ENCODE peak calls at places on chromosomes 13 and 19, in nine cellular contexts. B is GM23248; G is NCI-H1092; Y is neural crest cell; Q is DMS153; H is stimulated activated CD8-positive, alpha-beta memory T cell treated with anti-CD3 and anti-CD28 coated beads, Interleukin-4, amount 100 ng/mL, for 24 hours; F is CD4-positive, alpha-beta memory T cell; N is bronchial epithelial cell; Z is iris pigment epithelial cell. J is an unnamed sample.

GRCh38 chr19:45179063-45179847 is 671 bp downstream of the BLOC1S3 start:
- DNase-seq in B (peak; percentile 81), G (no peak), Y (no peak), Q (no peak), H (no peak), F (peak; percentile 56), N (no peak), Z (peak; percentile 41), J (peak; percentile 34)

GRCh38 chr19:30865481-30865880 is 483.8 kb downstream of the TSHZ3 start:
- DNase-seq in B (no peak), G (no peak), Y (no peak), Q (no peak), H (no peak), F (no peak), N (no peak), Z (no peak), J (no peak)

GRCh38 chr19:10086032-10086903 is at the start of gene SHFL:
- DNase-seq in B (peak; percentile 83), G (peak; percentile 31), Y (no peak), Q (no peak), H (peak; percentile 67), F (peak; percentile 82), N (peak; percentile 33), Z (peak; percentile 65), J (peak; percentile 81)

GRCh38 chr19:57465680-57466381 is 8.9 kb upstream of the VN1R1 start:
- DNase-seq in B (peak; percentile 65), G (no peak), Y (no peak), Q (no peak), H (no peak), F (peak; percentile 19), N (peak; percentile 45), Z (peak; percentile 3), J (no peak)

GRCh38 chr13:113596321-113597200 is 12.0 kb downstream of the TFDP1 start:
- DNase-seq in B (no peak), G (no peak), Y (no peak), Q (no peak), H (no peak), F (no peak), N (no peak), Z (no peak), J (no peak)

GRCh38 chr19:2574971-2575630 is 99.2 kb downstream of the GADD45B start:
- DNase-seq in B (no peak), G (no peak), Y (no peak), Q (no peak), H (no peak), F (no peak), N (no peak), Z (no peak), J (no peak)

GRCh38 chr13:48078251-48078656 is 16.6 kb downstream of the MED4 start:
- DNase-seq in B (peak; percentile 13), G (no peak), Y (no peak), Q (no peak), H (no peak), F (peak; percentile 18), N (peak; percentile 26), Z (no peak), J (no peak)

GRCh38 chr19:48351341-48351752 is 12.4 kb downstream of the TMEM143 start:
- DNase-seq in B (peak; percentile 63), G (no peak), Y (peak; percentile 85), Q (no peak), H (peak; percentile 72), F (peak; percentile 69), N (peak; percentile 27), Z (peak; percentile 56), J (peak; percentile 66)

GRCh38 chr19:16337809-16338469 is 13.3 kb downstream of the KLF2 start:
- DNase-seq in B (peak; percentile 33), G (no peak), Y (no peak), Q (no peak), H (no peak), F (no peak), N (no peak), Z (no peak), J (no peak)

GRCh38 chr13:98795220-98795619 is 42.7 kb upstream of the SLC15A1 start:
- DNase-seq in B (no peak), G (no peak), Y (no peak), Q (no peak), H (no peak), F (no peak), N (no peak), Z (no peak), J (no peak)

GRCh38 chr19:35247526-35248309 is 1.1 kb upstream of the LSR start:
- DNase-seq in B (no peak), G (no peak), Y (no peak), Q (peak; percentile 93), H (no peak), F (peak; percentile 53), N (peak; percentile 75), Z (no peak), J (no peak)

GRCh38 chr19:6997679-6998445 is 23.4 kb downstream of the MBD3L2B start:
- DNase-seq in B (peak; percentile 57), G (no peak), Y (no peak), Q (no peak), H (no peak), F (no peak), N (peak; percentile 35), Z (peak; percentile 45), J (no peak)

GRCh38 chr13:59537500-59537899 is 626.2 kb downstream of the DIAPH3 start:
- DNase-seq in B (no peak), G (no peak), Y (no peak), Q (no peak), H (no peak), F (no peak), N (no peak), Z (no peak), J (no peak)

GRCh38 chr19:3099347-3100145 is 5.4 kb downstream of the GNA11 start:
- DNase-seq in B (no peak), G (no peak), Y (no peak), Q (no peak), H (no peak), F (no peak), N (no peak), Z (no peak), J (no peak)

GRCh38 chr13:91273675-91274074 is 73.8 kb upstream of the MIR17HG start:
- DNase-seq in B (no peak), G (no peak), Y (no peak), Q (no peak), H (no peak), F (no peak), N (no peak), Z (no peak), J (no peak)

GRCh38 chr19:15378529-15379082 is 981 bp downstream of the AKAP8 start:
- DNase-seq in B (peak; percentile 82), G (no peak), Y (peak; percentile 22), Q (no peak), H (peak; percentile 36), F (peak; percentile 49), N (peak; percentile 37), Z (peak; percentile 67), J (peak; percentile 26)

GRCh38 chr19:32924200-32924599 is 47.6 kb downstream of the CEP89 start:
- DNase-seq in B (peak; percentile 27), G (no peak), Y (no peak), Q (peak; percentile 35), H (no peak), F (no peak), N (no peak), Z (peak; percentile 29), J (no peak)

GRCh38 chr13:70107125-70107497 is 515 bp upstream of the ATXN8OS start:
- DNase-seq in B (no peak), G (peak; percentile 36), Y (no peak), Q (no peak), H (no peak), F (no peak), N (no peak), Z (no peak), J (no peak)

GRCh38 chr13:50131998-50132936 is 117.0 kb downstream of the KCNRG start:
- DNase-seq in B (no peak), G (no peak), Y (no peak), Q (no peak), H (no peak), F (peak; percentile 40), N (no peak), Z (no peak), J (no peak)

GRCh38 chr19:17511724-17512573 is 500 bp downstream of the PGLS start:
- DNase-seq in B (peak; percentile 82), G (peak; percentile 49), Y (peak; percentile 65), Q (peak; percentile 75), H (peak; percentile 76), F (peak; percentile 88), N (peak; percentile 49), Z (peak; percentile 84), J (peak; percentile 69)

GRCh38 chr13:66965146-66965545 is 265.0 kb downstream of the PCDH9 start:
- DNase-seq in B (no peak), G (no peak), Y (no peak), Q (no peak), H (no peak), F (no peak), N (no peak), Z (no peak), J (no peak)

GRCh38 chr19:28051047-28051446 is 1161.9 kb downstream of the UQCRFS1 start:
- DNase-seq in B (no peak), G (no peak), Y (no peak), Q (no peak), H (no peak), F (no peak), N (no peak), Z (no peak), J (no peak)

J was measured in stimulated activated CD4-positive, alpha-beta T cell treated with anti-CD3 and anti-CD28 coated beads, TNF-alpha, amount 100 ng/mL, for 24 hours.